ENCODE peak calls at places on chromosomes 4 and X, in four cellular contexts. V, H, Z and A are unnamed samples.

GRCh38 chrX:11944486-11944885 is 186.4 kb downstream of the MSL3 start:
- DNase-seq in Z (peak), V (peak), H (no peak), A (peak)

GRCh38 chrX:50202539-50202938 is 1.7 kb upstream of the AKAP4 start:
- DNase-seq in H (no peak), Z (no peak), V (no peak), A (no peak)

GRCh38 chrX:41499195-41499594 is 52.1 kb downstream of the NYX start:
- DNase-seq in V (no peak), H (no peak), Z (no peak), A (no peak)

GRCh38 chr4:74308215-74308614 is at the start of gene EPGN:
- DNase-seq in Z (peak), V (no peak), H (no peak), A (no peak)

GRCh38 chr4:37632836-37633235 is 53.3 kb downstream of the RELL1 start:
- DNase-seq in H (no peak), V (no peak), Z (no peak), A (no peak)

GRCh38 chrX:4841216-4841745 is 1127.8 kb upstream of the PRKX start:
- DNase-seq in V (no peak), H (no peak), Z (no peak), A (no peak)

GRCh38 chr4:169272265-169272886 is 1.6 kb upstream of the SH3RF1 start:
- DNase-seq in Z (peak), V (no peak), H (no peak), A (no peak)

GRCh38 chrX:123740006-123740405 is 7.2 kb upstream of the THOC2 start:
- DNase-seq in Z (no peak), H (no peak), V (no peak), A (no peak)

GRCh38 chr4:24680746-24681145 is 96.4 kb upstream of the DHX15 start:
- DNase-seq in Z (no peak), H (no peak), V (no peak), A (no peak)

GRCh38 chr4:150583287-150584197 is 1.6 kb downstream of the MAB21L2 start:
- DNase-seq in Z (no peak), V (peak), H (peak), A (no peak)

GRCh38 chr4:31237242-31237641 is 517.1 kb downstream of the PCDH7 start:
- DNase-seq in Z (no peak), V (no peak), H (no peak), A (no peak)

GRCh38 chr4:181761130-181761529 is 482.1 kb upstream of the TENM3 start:
- DNase-seq in Z (no peak), H (no peak), V (no peak), A (no peak)

GRCh38 chrX:72107320-72107719 is 24.4 kb downstream of the RTL5 start:
- DNase-seq in Z (peak), V (no peak), H (peak), A (no peak)

GRCh38 chrX:134908235-134908834 is 82.5 kb upstream of the SMIM10 start:
- DNase-seq in V (no peak), H (peak), Z (peak), A (no peak)

GRCh38 chr4:106986486-106986885 is 49.6 kb downstream of the DKK2 start:
- DNase-seq in H (no peak), Z (peak), V (no peak), A (peak)

GRCh38 chrX:16089086-16089485 is 34.3 kb upstream of the GRPR start:
- DNase-seq in V (no peak), H (no peak), Z (no peak), A (no peak)

GRCh38 chrX:97806238-97806637 is 922.5 kb downstream of the RPA4 start:
- DNase-seq in H (no peak), Z (no peak), V (no peak), A (no peak)

GRCh38 chrX:22800360-22800759 is 199.4 kb upstream of the DDX53 start:
- DNase-seq in V (no peak), Z (peak), H (no peak), A (peak)

GRCh38 chr4:165328101-165328425 is 594 bp downstream of the MSMO1 start:
- DNase-seq in Z (no peak), H (no peak), V (no peak), A (no peak)

GRCh38 chr4:183989931-183990330 is 84.8 kb downstream of the STOX2 start:
- DNase-seq in H (no peak), V (no peak), Z (no peak), A (no peak)

GRCh38 chr4:42562016-42562415 is 94.9 kb downstream of the ATP8A1 start:
- DNase-seq in Z (no peak), V (no peak), H (no peak), A (no peak)

GRCh38 chr4:40196724-40197281 is at the start of gene RHOH:
- DNase-seq in H (no peak), V (no peak), Z (no peak), A (no peak)

GRCh38 chr4:102792361-102792936 is 31.7 kb upstream of the MANBA start:
- DNase-seq in H (no peak), Z (no peak), V (no peak), A (no peak)

GRCh38 chrX:2490634-2491033 is 10.1 kb downstream of the DHRSX start:
- DNase-seq in V (no peak), H (no peak), Z (no peak), A (no peak)

GRCh38 chr4:138688531-138689181 is 326.9 kb upstream of the NOCT start:
- DNase-seq in Z (no peak), H (no peak), V (no peak), A (peak)

GRCh38 chrX:22699591-22700091 is 300.1 kb upstream of the DDX53 start:
- DNase-seq in Z (peak), H (no peak), V (no peak), A (no peak)

GRCh38 chrX:78024349-78025108 is 55.1 kb upstream of the PGAM4 start:
- DNase-seq in H (peak), Z (no peak), V (no peak), A (no peak)

GRCh38 chr4:140568507-140569306 is at the start of gene UCP1:
- DNase-seq in Z (peak), V (peak), H (peak), A (no peak)
- TF ChIP-seq CTCF in Z (no peak), V (no peak), H (no peak), A (no peak)

GRCh38 chr4:83751336-83751949 is 215.5 kb downstream of the GPAT3 start:
- DNase-seq in H (peak), Z (no peak), V (no peak), A (no peak)

GRCh38 chr4:83757121-83757621 is 221.3 kb downstream of the GPAT3 start:
- DNase-seq in Z (peak), H (peak), V (no peak), A (no peak)

GRCh38 chr4:83758331-83758730 is 222.4 kb downstream of the GPAT3 start:
- DNase-seq in Z (no peak), V (no peak), H (no peak), A (no peak)

GRCh38 chr4:83753260-83753659 is 217.4 kb downstream of the GPAT3 start:
- DNase-seq in H (no peak), V (no peak), Z (no peak), A (no peak)
- TF ChIP-seq CTCF in H (peak), V (no peak), Z (no peak), A (peak)

GRCh38 chrX:154719132-154719675 is 31.7 kb downstream of the GAB3 start:
- DNase-seq in H (no peak), Z (no peak), V (no peak), A (no peak)

GRCh38 chrX:154718607-154719006 is 32.3 kb downstream of the GAB3 start:
- DNase-seq in H (no peak), V (no peak), Z (no peak), A (no peak)

GRCh38 chrX:154720067-154720466 is 30.8 kb downstream of the GAB3 start:
- DNase-seq in H (no peak), V (no peak), Z (no peak), A (no peak)

GRCh38 chrX:154715825-154716224 is 35.1 kb downstream of the GAB3 start:
- DNase-seq in V (no peak), H (no peak), Z (no peak), A (no peak)

GRCh38 chrX:154717824-154718223 is 33.1 kb downstream of the GAB3 start:
- DNase-seq in H (peak), Z (no peak), V (peak), A (no peak)
- TF ChIP-seq CTCF in H (no peak), Z (no peak), V (no peak), A (peak)

GRCh38 chr4:125244848-125245450 is 69.8 kb upstream of the FAT4 start:
- DNase-seq in V (no peak), H (no peak), Z (no peak), A (no peak)
- TF ChIP-seq CTCF in V (peak), H (peak), Z (peak), A (peak)

GRCh38 chr4:180455226-180455625 is 1788.0 kb upstream of the TENM3 start:
- DNase-seq in H (no peak), Z (no peak), V (no peak), A (no peak)

GRCh38 chr4:180449395-180449956 is 1793.7 kb upstream of the TENM3 start:
- DNase-seq in Z (no peak), V (peak), H (peak), A (no peak)
- TF ChIP-seq CTCF in Z (no peak), V (peak), H (peak), A (peak)

GRCh38 chr4:90357117-90357710 is 230.0 kb downstream of the CCSER1 start:
- DNase-seq in H (no peak), Z (peak), V (no peak), A (peak)
- TF ChIP-seq CTCF in H (peak), Z (peak), V (peak), A (peak)

GRCh38 chr4:98544141-98544817 is 114.1 kb downstream of the TSPAN5 start:
- DNase-seq in V (no peak), Z (no peak), H (no peak), A (no peak)

GRCh38 chr4:98544818-98545399 is 113.5 kb downstream of the TSPAN5 start:
- DNase-seq in Z (no peak), V (no peak), H (no peak), A (no peak)

GRCh38 chr4:98542011-98542410 is 116.4 kb downstream of the TSPAN5 start:
- DNase-seq in Z (no peak), V (no peak), H (no peak), A (no peak)

GRCh38 chr4:98546910-98547544 is 111.4 kb downstream of the TSPAN5 start:
- DNase-seq in V (peak), H (no peak), Z (no peak), A (no peak)
- TF ChIP-seq CTCF in V (no peak), H (no peak), Z (peak), A (peak)